ENCODE peak calls at places on chromosomes 7 and 10, in seven cellular contexts. N is SK-N-SH, X is PC-3, U is neural progenitor cell, L is MM.1S, B is HCT116, E is OCI-LY7. D is an unnamed sample. For H3K9me3, the result is how much of the 10 kb centered on the place peaks cover.

GRCh38 chr7:4136501-4137110 is 545.5 kb upstream of the FOXK1 start:
- DNase-seq in N (peak), X (no peak), U (no peak), L (no peak), B (no peak), E (no peak), D (no peak)

GRCh38 chr7:94395141-94396041 is 696 bp downstream of the COL1A2 start:
- DNase-seq in N (peak), X (peak), U (peak), L (peak), B (peak), E (peak), D (peak)

GRCh38 chr7:135673360-135673706 is 11.0 kb downstream of the STMP1 start:
- DNase-seq in N (no peak), X (peak), U (no peak), L (no peak), B (no peak), E (no peak), D (peak)

GRCh38 chr7:73436031-73436929 is 2.7 kb downstream of the FZD9 start:
- DNase-seq in N (peak), X (peak), U (no peak), L (no peak), B (no peak), E (no peak), D (peak)

GRCh38 chr10:44752451-44753441 is 158.4 kb upstream of the TMEM72 start:
- DNase-seq in N (no peak), X (peak), U (no peak), L (no peak), B (no peak), E (no peak), D (peak)

GRCh38 chr10:49841615-49842180 is 79.6 kb upstream of the OGDHL start:
- DNase-seq in N (peak), X (no peak), U (no peak), L (no peak), B (no peak), E (no peak), D (no peak)

GRCh38 chr7:72925546-72926120 is 738 bp downstream of the POM121 start:
- DNase-seq in N (peak), X (no peak), U (no peak), L (no peak), B (no peak), E (peak), D (peak)

GRCh38 chr7:88243345-88243909 is 23.6 kb upstream of the SRI start:
- DNase-seq in N (peak), X (peak), U (peak), L (peak), B (peak), E (peak), D (peak)

GRCh38 chr7:280461-280860 is 9.5 kb upstream of the FOXL3 start:
- DNase-seq in N (no peak), X (no peak), U (no peak), L (no peak), B (no peak), E (no peak), D (no peak)

GRCh38 chr10:120969219-120969645 is 118.1 kb downstream of the WDR11 start:
- DNase-seq in N (no peak), X (peak), U (no peak), L (peak), B (no peak), E (no peak), D (no peak)

GRCh38 chr7:46383605-46384004 is 462.5 kb upstream of the IGFBP3 start:
- DNase-seq in N (no peak), X (peak), U (no peak), L (no peak), B (no peak), E (no peak), D (peak)

GRCh38 chr7:80127412-80128150 is 7.0 kb upstream of the GNAI1 start:
- DNase-seq in N (no peak), X (no peak), U (peak), L (peak), B (no peak), E (no peak), D (no peak)

GRCh38 chr10:16314259-16314658 is 122.6 kb upstream of the PTER start:
- DNase-seq in N (peak), X (no peak), U (peak), L (no peak), B (peak), E (peak), D (no peak)

GRCh38 chr10:84424731-84425165 is 96.4 kb downstream of the CCSER2 start:
- DNase-seq in N (peak), X (peak), U (peak), L (peak), B (peak), E (no peak), D (peak)

GRCh38 chr7:105365541-105366534 is 22.9 kb downstream of the SRPK2 start:
- DNase-seq in N (no peak), X (peak), U (no peak), L (no peak), B (no peak), E (no peak), D (no peak)

GRCh38 chr7:12827920-12828319 is 140.5 kb downstream of the ARL4A start:
- DNase-seq in N (no peak), X (peak), U (no peak), L (no peak), B (no peak), E (no peak), D (peak)

GRCh38 chr7:99393363-99394187 is 14.8 kb downstream of the PDAP1 start:
- DNase-seq in N (peak), X (no peak), U (peak), L (no peak), B (no peak), E (no peak), D (peak)

GRCh38 chr10:134205-134742 is 981 bp upstream of the ZMYND11 start:
- DNase-seq in N (no peak), X (peak), U (peak), L (peak), B (no peak), E (no peak), D (no peak)

GRCh38 chr10:100022403-100022802 is 12.7 kb upstream of the DNMBP start:
- DNase-seq in N (no peak), X (peak), U (no peak), L (no peak), B (no peak), E (no peak), D (peak)

GRCh38 chr7:23696916-23697441 is 13.0 kb upstream of the STK31 start:
- DNase-seq in N (peak), X (peak), U (peak), L (peak), B (peak), E (peak), D (peak)

GRCh38 chr7:82204694-82205093 is 238.9 kb downstream of the CACNA2D1 start:
- DNase-seq in N (no peak), X (peak), U (no peak), L (no peak), B (no peak), E (no peak), D (peak)

GRCh38 chr7:72411419-72411818 is 719 bp downstream of the CALN1 start:
- DNase-seq in N (no peak), X (no peak), U (no peak), L (no peak), B (no peak), E (no peak), D (no peak)

GRCh38 chr10:12797471-12798262 is 203.8 kb downstream of the CCDC3 start:
- DNase-seq in N (no peak), X (no peak), U (no peak), L (no peak), B (no peak), E (no peak), D (no peak)

GRCh38 chr7:143199040-143199439 is 15.8 kb downstream of the TAS2R39 start:
- DNase-seq in N (no peak), X (no peak), U (no peak), L (no peak), B (no peak), E (no peak), D (no peak)

GRCh38 chr10:90274721-90275468 is 573.5 kb downstream of the KIF20B start:
- DNase-seq in N (no peak), X (no peak), U (peak), L (no peak), B (no peak), E (no peak), D (no peak)

GRCh38 chr7:156865493-156865892 is 27.5 kb downstream of the LMBR1 start:
- DNase-seq in N (no peak), X (no peak), U (no peak), L (no peak), B (no peak), E (peak), D (no peak)

GRCh38 chr7:95473276-95473985 is 12.3 kb upstream of the ASB4 start:
- DNase-seq in N (no peak), X (no peak), U (peak), L (no peak), B (no peak), E (no peak), D (no peak)

GRCh38 chr10:116164291-116164690 is 108.7 kb downstream of the GFRA1 start:
- DNase-seq in N (no peak), X (no peak), U (no peak), L (no peak), B (no peak), E (no peak), D (no peak)

GRCh38 chr7:13984831-13985685 is 4.4 kb downstream of the ETV1 start:
- DNase-seq in N (no peak), X (no peak), U (peak), L (no peak), B (no peak), E (no peak), D (no peak)

GRCh38 chr10:22816298-22816653 is 101.9 kb upstream of the PIP4K2A start:
- DNase-seq in N (no peak), X (peak), U (no peak), L (no peak), B (peak), E (no peak), D (peak)

GRCh38 chr10:59255463-59255862 is 79.0 kb downstream of the PHYHIPL start:
- DNase-seq in N (no peak), X (no peak), U (no peak), L (no peak), B (no peak), E (no peak), D (no peak)

GRCh38 chr10:11678074-11678793 is 63.9 kb upstream of the ECHDC3 start:
- DNase-seq in N (no peak), X (no peak), U (no peak), L (peak), B (no peak), E (peak), D (peak)

GRCh38 chr7:128830231-128831177 is at the start of gene FLNC:
- DNase-seq in N (peak), X (peak), U (peak), L (no peak), B (no peak), E (no peak), D (peak)

GRCh38 chr10:119505131-119505551 is 37.4 kb downstream of the RGS10 start:
- DNase-seq in N (no peak), X (no peak), U (peak), L (no peak), B (no peak), E (no peak), D (no peak)

GRCh38 chr10:124943301-124944092 is 1.6 kb downstream of the ZRANB1 start:
- DNase-seq in N (no peak), X (peak), U (no peak), L (no peak), B (peak), E (no peak), D (peak)

GRCh38 chr10:48227213-48227612 is 47.3 kb downstream of the FRMPD2 start:
- DNase-seq in N (no peak), X (no peak), U (no peak), L (no peak), B (no peak), E (no peak), D (no peak)

GRCh38 chr10:118953999-118954398 is 75.5 kb upstream of the NANOS1 start:
- DNase-seq in N (no peak), X (no peak), U (no peak), L (no peak), B (no peak), E (no peak), D (no peak)

GRCh38 chr7:2921748-2922147 is 77.6 kb upstream of the GNA12 start:
- DNase-seq in N (peak), X (peak), U (peak), L (no peak), B (no peak), E (no peak), D (no peak)

GRCh38 chr10:36301539-36301938 is 659.4 kb upstream of the FZD8 start:
- DNase-seq in N (no peak), X (no peak), U (no peak), L (no peak), B (no peak), E (no peak), D (no peak)

GRCh38 chr7:126041472-126041871 is 1111.8 kb upstream of the POT1 start:
- DNase-seq in N (no peak), X (no peak), U (no peak), L (no peak), B (no peak), E (no peak), D (no peak)

GRCh38 chr7:119623427-119623826 is 649.5 kb upstream of the KCND2 start:
- DNase-seq in N (no peak), X (no peak), U (no peak), L (no peak), B (no peak), E (no peak), D (no peak)
- H3K9me3 ChIP-seq in N (under half), X (under half), U (under half), L (under half), B (under half), E (under half), D (under half)

GRCh38 chr7:55245271-55245723 is 119.8 kb upstream of the LANCL2 start:
- DNase-seq in N (no peak), X (peak), U (no peak), L (no peak), B (no peak), E (no peak), D (peak)

GRCh38 chr7:55246181-55246580 is 119.0 kb upstream of the LANCL2 start:
- DNase-seq in N (no peak), X (peak), U (no peak), L (no peak), B (no peak), E (no peak), D (peak)

GRCh38 chr7:55249332-55249731 is 115.8 kb upstream of the LANCL2 start:
- DNase-seq in N (no peak), X (no peak), U (no peak), L (no peak), B (no peak), E (no peak), D (no peak)

GRCh38 chr7:55248526-55248925 is 116.6 kb upstream of the LANCL2 start:
- DNase-seq in N (no peak), X (no peak), U (no peak), L (no peak), B (no peak), E (no peak), D (no peak)

DNA sequence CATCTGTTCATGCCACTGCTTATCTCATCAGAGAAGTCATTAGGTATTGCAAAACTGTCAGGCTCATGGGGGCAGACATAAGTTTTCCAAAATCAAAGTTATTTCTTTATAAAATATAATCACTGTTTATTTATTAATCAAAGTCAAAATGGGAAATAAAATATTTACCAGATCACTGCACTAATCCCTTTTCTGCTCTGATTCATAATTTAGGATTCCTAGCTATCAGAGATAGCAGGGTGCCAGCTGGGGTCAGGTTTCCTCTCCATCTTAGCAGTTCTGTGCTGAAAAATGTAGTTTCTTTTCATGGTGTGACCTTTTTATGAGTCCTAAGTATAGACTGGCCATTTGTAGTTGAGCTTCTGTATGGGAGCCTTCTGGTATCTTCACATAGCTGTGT is 117.7 kb upstream of the LANCL2 start:
- DNase-seq in N (no peak), X (peak), U (no peak), L (no peak), B (no peak), E (no peak), D (peak)
- TF ChIP-seq EZH2phosphoT487 in N (no peak), X (no peak), U (no peak), L (no peak), B (no peak), E (no peak), D (no peak)

GRCh38 chr10:51086695-51087094 is 12.4 kb downstream of the PRKG1 start:
- DNase-seq in N (no peak), X (no peak), U (no peak), L (no peak), B (no peak), E (no peak), D (no peak)
- H3K4me3 ChIP-seq in N (no peak), X (no peak), U (no peak), L (no peak), B (no peak), E (no peak), D (no peak)

GRCh38 chr7:63927261-63927660 is 71.4 kb upstream of the ZNF722 start:
- DNase-seq in N (no peak), X (no peak), U (no peak), L (no peak), B (no peak), E (no peak), D (no peak)

GRCh38 chr7:63925262-63925625 is 73.4 kb upstream of the ZNF722 start:
- DNase-seq in N (peak), X (no peak), U (no peak), L (no peak), B (no peak), E (no peak), D (peak)

GRCh38 chr7:63931057-63931600 is 67.5 kb upstream of the ZNF722 start:
- DNase-seq in N (no peak), X (no peak), U (no peak), L (no peak), B (no peak), E (no peak), D (no peak)

DNA sequence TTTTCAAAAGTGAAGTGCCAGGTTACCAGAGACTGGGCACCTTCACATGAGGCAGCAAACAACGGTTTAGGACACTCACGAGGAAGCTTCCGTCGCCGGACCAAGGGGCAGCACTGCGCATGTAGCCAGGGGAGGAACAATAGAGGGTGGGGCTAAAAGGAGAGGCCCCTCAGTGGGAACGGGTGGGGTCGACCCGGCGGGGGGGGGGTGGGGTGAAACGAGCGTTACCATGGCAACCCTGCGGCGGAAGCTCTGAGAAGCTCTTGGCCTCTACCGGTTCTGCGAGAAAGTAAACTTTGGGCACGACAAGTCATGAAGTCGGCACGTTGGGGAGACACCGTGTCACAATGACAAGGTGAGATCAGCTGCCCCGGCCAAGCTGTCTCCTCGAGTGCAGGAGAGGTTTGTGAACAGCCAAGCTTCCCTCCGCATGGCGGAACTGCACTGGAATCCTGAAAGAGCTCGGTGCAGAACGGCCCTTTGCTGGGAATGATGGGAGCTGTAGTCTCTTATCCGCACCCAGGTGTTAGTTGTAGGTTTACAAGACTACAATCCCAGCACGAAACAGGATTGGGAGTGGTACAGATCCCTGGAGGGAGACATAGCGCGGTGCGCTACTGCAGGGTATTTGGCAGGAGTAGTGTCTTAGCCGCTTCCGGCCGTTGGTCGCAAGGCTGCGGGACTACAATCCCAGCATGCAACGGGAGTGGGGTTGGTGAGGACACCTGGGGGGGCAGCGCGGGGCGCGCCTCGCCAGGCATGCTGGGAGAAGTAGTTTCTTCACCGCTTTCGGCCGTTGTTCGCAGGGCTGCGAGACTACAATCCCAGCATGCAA is 72.8 kb upstream of the ZNF722 start:
- DNase-seq in N (peak), X (peak), U (no peak), L (peak), B (no peak), E (no peak), D (peak)
- H3K9me3 ChIP-seq in N (under half), X (under half), U (under half), L (under half), B (under half), E (under half), D (under half)

GRCh38 chr10:3192856-3193635 is 20.5 kb upstream of the PITRM1 start:
- DNase-seq in N (peak), X (peak), U (peak), L (peak), B (peak), E (peak), D (peak)
- TF ChIP-seq EZH2phosphoT487 in N (no peak), X (no peak), U (no peak), L (no peak), B (no peak), E (no peak), D (no peak)

GRCh38 chr10:96271017-96271815 is at the start of gene BLNK:
- DNase-seq in N (no peak), X (peak), U (no peak), L (peak), B (no peak), E (peak), D (peak)
- H3K4me3 ChIP-seq in N (no peak), X (peak), U (no peak), L (peak), B (no peak), E (peak), D (no peak)

GRCh38 chr7:42549866-42550485 is 313.0 kb upstream of the GLI3 start:
- DNase-seq in N (no peak), X (peak), U (no peak), L (no peak), B (no peak), E (no peak), D (peak)
- H3K9me3 ChIP-seq in N (under half), X (under half), U (under half), L (under half), B (under half), E (under half), D (under half)

DNA sequence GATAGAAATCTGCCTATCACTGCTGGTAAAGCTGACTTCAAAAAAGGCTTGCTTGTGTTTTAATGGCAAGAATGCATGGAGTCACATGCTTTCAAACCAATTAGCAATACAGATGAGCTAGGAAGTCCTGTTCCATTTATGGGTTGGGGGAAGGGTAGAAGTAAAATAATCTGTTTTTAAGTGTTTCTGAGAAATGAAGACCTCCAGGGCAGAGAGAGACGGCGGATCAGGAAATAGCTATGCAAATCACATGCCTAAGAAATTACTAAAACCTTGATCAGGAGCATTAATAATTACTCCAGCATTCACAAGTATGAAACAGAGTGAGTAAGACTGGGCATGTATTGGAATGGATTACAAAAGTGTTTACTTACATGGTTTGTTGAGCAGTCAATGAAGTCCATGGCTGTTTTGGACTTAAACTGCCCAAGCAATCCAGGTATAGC is 142.0 kb downstream of the ARID5B start:
- DNase-seq in N (no peak), X (peak), U (no peak), L (no peak), B (no peak), E (peak), D (peak)
- TF ChIP-seq EZH2phosphoT487 in N (no peak), X (no peak), U (no peak), L (no peak), B (no peak), E (no peak), D (no peak)

GRCh38 chr7:22154130-22154529 is 202.8 kb downstream of the RAPGEF5 start:
- DNase-seq in N (peak), X (no peak), U (peak), L (peak), B (no peak), E (no peak), D (no peak)
- H3K4me3 ChIP-seq in N (no peak), X (no peak), U (peak), L (no peak), B (no peak), E (no peak), D (no peak)

D was measured in GM23248.